ENCODE peak calls at places on chromosomes 6 and 20, in eight cellular contexts. L is AML-193; V is Ammon's horn; Z is GM12865; Q is COR-L47; W is stimulated activated naive CD4-positive, alpha-beta T cell treated with Interleukin-2 at 50 U/mL for 16 hours; S is HS-27A; I is AG10803. O is an unnamed sample.

GRCh38 chr6:158256746-158257424 is 55.4 kb upstream of the TULP4 start:
- DNase-seq in L (no peak), V (no peak), Z (no peak), Q (no peak), W (no peak), S (no peak), I (no peak), O (no peak)

GRCh38 chr6:149313070-149313469 is 4.4 kb upstream of the TAB2 start:
- DNase-seq in L (no peak), V (no peak), Z (no peak), Q (no peak), W (no peak), S (no peak), I (no peak), O (no peak)

GRCh38 chr6:20559924-20560551 is 25.8 kb downstream of the CDKAL1 start:
- DNase-seq in L (no peak), V (no peak), Z (no peak), Q (no peak), W (no peak), S (no peak), I (peak; percentile 33), O (no peak)

GRCh38 chr6:90537027-90537426 is 49.8 kb downstream of the MAP3K7 start:
- DNase-seq in L (peak; percentile 22), V (no peak), Z (no peak), Q (no peak), W (no peak), S (no peak), I (peak; percentile 74), O (no peak)

GRCh38 chr6:139240161-139241010 is 51.4 kb downstream of the TXLNB start:
- DNase-seq in L (no peak), V (peak; percentile 40), Z (no peak), Q (peak; percentile 14), W (no peak), S (peak; percentile 8), I (peak; percentile 78), O (no peak)

GRCh38 chr6:92231220-92231701 is 1188.1 kb downstream of the EPHA7 start:
- DNase-seq in L (no peak), V (no peak), Z (no peak), Q (peak; percentile 71), W (no peak), S (no peak), I (no peak), O (no peak)

GRCh38 chr6:132132911-132133639 is 181.9 kb upstream of the CCN2 start:
- DNase-seq in L (no peak), V (peak; percentile 75), Z (no peak), Q (no peak), W (no peak), S (no peak), I (peak; percentile 80), O (no peak)

GRCh38 chr6:110625883-110626282 is 149.5 kb upstream of the SLC22A16 start:
- DNase-seq in L (no peak), V (no peak), Z (no peak), Q (no peak), W (no peak), S (peak; percentile 26), I (peak; percentile 8), O (no peak)

GRCh38 chr20:20205141-20205861 is 153.0 kb downstream of the CFAP61 start:
- DNase-seq in L (no peak), V (no peak), Z (no peak), Q (no peak), W (no peak), S (no peak), I (no peak), O (no peak)

GRCh38 chr6:151288711-151289398 is 49.1 kb downstream of the AKAP12 start:
- DNase-seq in L (no peak), V (no peak), Z (no peak), Q (no peak), W (no peak), S (no peak), I (no peak), O (no peak)

GRCh38 chr6:80640176-80640575 is 533.7 kb downstream of the BCKDHB start:
- DNase-seq in L (no peak), V (no peak), Z (no peak), Q (no peak), W (no peak), S (no peak), I (peak; percentile 55), O (no peak)

GRCh38 chr20:25059866-25060465 is 2.0 kb upstream of the ACSS1 start:
- DNase-seq in L (no peak), V (no peak), Z (no peak), Q (no peak), W (no peak), S (no peak), I (no peak), O (no peak)

GRCh38 chr20:49712918-49713778 is 530 bp downstream of the B4GALT5 start:
- DNase-seq in L (peak; percentile 64), V (peak; percentile 22), Z (peak; percentile 62), Q (peak; percentile 62), W (no peak), S (no peak), I (no peak), O (no peak)

GRCh38 chr6:135149376-135149775 is 31.7 kb upstream of the MYB start:
- DNase-seq in L (peak; percentile 94), V (no peak), Z (no peak), Q (no peak), W (no peak), S (no peak), I (no peak), O (no peak)

GRCh38 chr6:35980991-35981645 is 43.3 kb downstream of the SLC26A8 start:
- DNase-seq in L (no peak), V (no peak), Z (no peak), Q (no peak), W (no peak), S (no peak), I (no peak), O (no peak)

GRCh38 chr20:44073011-44073674 is 113.8 kb downstream of the JPH2 start:
- DNase-seq in L (no peak), V (no peak), Z (no peak), Q (no peak), W (no peak), S (no peak), I (no peak), O (no peak)

GRCh38 chr20:10747019-10747418 is 73.2 kb upstream of the JAG1 start:
- DNase-seq in L (no peak), V (peak; percentile 12), Z (no peak), Q (no peak), W (no peak), S (no peak), I (no peak), O (no peak)

GRCh38 chr20:41329435-41330342 is 10.9 kb upstream of the LPIN3 start:
- DNase-seq in L (peak; percentile 83), V (peak; percentile 61), Z (peak; percentile 60), Q (no peak), W (peak; percentile 38), S (peak; percentile 98), I (peak; percentile 99), O (no peak)

GRCh38 chr20:13336308-13337089 is 115.4 kb downstream of the ISM1 start:
- DNase-seq in L (no peak), V (no peak), Z (no peak), Q (no peak), W (no peak), S (no peak), I (no peak), O (no peak)

GRCh38 chr20:41161886-41162285 is 24.5 kb downstream of the PLCG1 start:
- DNase-seq in L (no peak), V (no peak), Z (no peak), Q (no peak), W (no peak), S (no peak), I (no peak), O (no peak)

GRCh38 chr6:104418125-104418524 is 441.6 kb downstream of the HACE1 start:
- DNase-seq in L (peak; percentile 84), V (no peak), Z (no peak), Q (no peak), W (no peak), S (no peak), I (no peak), O (no peak)

GRCh38 chr20:51532577-51533191 is 9.8 kb downstream of the NFATC2 start:
- DNase-seq in L (no peak), V (peak; percentile 72), Z (no peak), Q (no peak), W (no peak), S (no peak), I (peak; percentile 71), O (no peak)

O was measured in esophagus squamous epithelium.